ENCODE peak calls at places on chromosome 15, in seven cellular contexts. One of them, this sample, is unnamed.

GRCh38 chr15:57607570-57608000 is 15.9 kb downstream of the MYZAP start:
- DNase-seq in HS-27A: peak
- DNase-seq in hepatocyte: peak
- DNase-seq in stimulated activated CD4-positive, alpha-beta T cell treated with anti-CD3 and anti-CD28 coated beads, Interleukin-4, amount 100 ng/mL, for 4 hours: no peak
- DNase-seq in activated CD8-positive, alpha-beta T cell treated with anti-CD3 and anti-CD28 coated beads for 36 hours: no peak
- DNase-seq in activated T-cell treated with anti-CD3 and anti-CD28 coated beads, Interleukin-2, amount 50 U/mL, for 24 hours: no peak
- DNase-seq in Jurkat, Clone E6-1: no peak
- DNase-seq in this sample: no peak

GRCh38 chr15:67762610-67763368 is 62.5 kb upstream of the SKOR1 start:
- DNase-seq in hepatocyte: no peak
- DNase-seq in HS-27A: no peak
- DNase-seq in stimulated activated CD4-positive, alpha-beta T cell treated with anti-CD3 and anti-CD28 coated beads, Interleukin-4, amount 100 ng/mL, for 4 hours: peak
- DNase-seq in Jurkat, Clone E6-1: peak
- DNase-seq in activated T-cell treated with anti-CD3 and anti-CD28 coated beads, Interleukin-2, amount 50 U/mL, for 24 hours: peak
- DNase-seq in activated CD8-positive, alpha-beta T cell treated with anti-CD3 and anti-CD28 coated beads for 36 hours: peak
- DNase-seq in this sample: no peak

GRCh38 chr15:92617197-92618037 is 38.2 kb downstream of the FAM174B start:
- DNase-seq in hepatocyte: peak
- DNase-seq in stimulated activated CD4-positive, alpha-beta T cell treated with anti-CD3 and anti-CD28 coated beads, Interleukin-4, amount 100 ng/mL, for 4 hours: no peak
- DNase-seq in activated T-cell treated with anti-CD3 and anti-CD28 coated beads, Interleukin-2, amount 50 U/mL, for 24 hours: no peak
- DNase-seq in activated CD8-positive, alpha-beta T cell treated with anti-CD3 and anti-CD28 coated beads for 36 hours: no peak
- DNase-seq in HS-27A: no peak
- DNase-seq in Jurkat, Clone E6-1: no peak
- DNase-seq in this sample: no peak

GRCh38 chr15:42065478-42065877 is 28.9 kb downstream of the PLA2G4D start:
- DNase-seq in hepatocyte: peak
- DNase-seq in Jurkat, Clone E6-1: no peak
- DNase-seq in HS-27A: no peak
- DNase-seq in activated CD8-positive, alpha-beta T cell treated with anti-CD3 and anti-CD28 coated beads for 36 hours: no peak
- DNase-seq in stimulated activated CD4-positive, alpha-beta T cell treated with anti-CD3 and anti-CD28 coated beads, Interleukin-4, amount 100 ng/mL, for 4 hours: no peak
- DNase-seq in activated T-cell treated with anti-CD3 and anti-CD28 coated beads, Interleukin-2, amount 50 U/mL, for 24 hours: no peak
- DNase-seq in this sample: no peak

GRCh38 chr15:23642413-23643044 is 5.1 kb downstream of the MAGEL2 start:
- DNase-seq in Jurkat, Clone E6-1: peak
- DNase-seq in activated T-cell treated with anti-CD3 and anti-CD28 coated beads, Interleukin-2, amount 50 U/mL, for 24 hours: peak
- DNase-seq in HS-27A: peak
- DNase-seq in activated CD8-positive, alpha-beta T cell treated with anti-CD3 and anti-CD28 coated beads for 36 hours: peak
- DNase-seq in hepatocyte: peak
- DNase-seq in stimulated activated CD4-positive, alpha-beta T cell treated with anti-CD3 and anti-CD28 coated beads, Interleukin-4, amount 100 ng/mL, for 4 hours: no peak
- DNase-seq in this sample: peak

GRCh38 chr15:36896949-36897348 is 203.4 kb downstream of the MEIS2 start:
- DNase-seq in HS-27A: no peak
- DNase-seq in activated T-cell treated with anti-CD3 and anti-CD28 coated beads, Interleukin-2, amount 50 U/mL, for 24 hours: no peak
- DNase-seq in Jurkat, Clone E6-1: no peak
- DNase-seq in hepatocyte: no peak
- DNase-seq in stimulated activated CD4-positive, alpha-beta T cell treated with anti-CD3 and anti-CD28 coated beads, Interleukin-4, amount 100 ng/mL, for 4 hours: no peak
- DNase-seq in activated CD8-positive, alpha-beta T cell treated with anti-CD3 and anti-CD28 coated beads for 36 hours: no peak
- DNase-seq in this sample: no peak

GRCh38 chr15:72288796-72289596 is 16.6 kb upstream of the PARP6 start:
- DNase-seq in activated CD8-positive, alpha-beta T cell treated with anti-CD3 and anti-CD28 coated beads for 36 hours: no peak
- DNase-seq in activated T-cell treated with anti-CD3 and anti-CD28 coated beads, Interleukin-2, amount 50 U/mL, for 24 hours: no peak
- DNase-seq in hepatocyte: no peak
- DNase-seq in HS-27A: no peak
- DNase-seq in stimulated activated CD4-positive, alpha-beta T cell treated with anti-CD3 and anti-CD28 coated beads, Interleukin-4, amount 100 ng/mL, for 4 hours: no peak
- DNase-seq in Jurkat, Clone E6-1: no peak
- DNase-seq in this sample: no peak

GRCh38 chr15:71114887-71115566 is at the start of gene THSD4:
- DNase-seq in activated T-cell treated with anti-CD3 and anti-CD28 coated beads, Interleukin-2, amount 50 U/mL, for 24 hours: peak
- DNase-seq in Jurkat, Clone E6-1: peak
- DNase-seq in hepatocyte: peak
- DNase-seq in stimulated activated CD4-positive, alpha-beta T cell treated with anti-CD3 and anti-CD28 coated beads, Interleukin-4, amount 100 ng/mL, for 4 hours: peak
- DNase-seq in activated CD8-positive, alpha-beta T cell treated with anti-CD3 and anti-CD28 coated beads for 36 hours: peak
- DNase-seq in HS-27A: no peak
- DNase-seq in this sample: peak

GRCh38 chr15:69755571-69756310 is 303.1 kb downstream of the RPLP1 start:
- DNase-seq in activated CD8-positive, alpha-beta T cell treated with anti-CD3 and anti-CD28 coated beads for 36 hours: peak
- DNase-seq in activated T-cell treated with anti-CD3 and anti-CD28 coated beads, Interleukin-2, amount 50 U/mL, for 24 hours: peak
- DNase-seq in Jurkat, Clone E6-1: peak
- DNase-seq in stimulated activated CD4-positive, alpha-beta T cell treated with anti-CD3 and anti-CD28 coated beads, Interleukin-4, amount 100 ng/mL, for 4 hours: peak
- DNase-seq in HS-27A: no peak
- DNase-seq in hepatocyte: no peak
- DNase-seq in this sample: no peak

GRCh38 chr15:44530653-44531052 is 6.3 kb upstream of the EIF3J start:
- DNase-seq in Jurkat, Clone E6-1: no peak
- DNase-seq in hepatocyte: no peak
- DNase-seq in activated T-cell treated with anti-CD3 and anti-CD28 coated beads, Interleukin-2, amount 50 U/mL, for 24 hours: no peak
- DNase-seq in stimulated activated CD4-positive, alpha-beta T cell treated with anti-CD3 and anti-CD28 coated beads, Interleukin-4, amount 100 ng/mL, for 4 hours: no peak
- DNase-seq in HS-27A: no peak
- DNase-seq in activated CD8-positive, alpha-beta T cell treated with anti-CD3 and anti-CD28 coated beads for 36 hours: no peak
- DNase-seq in this sample: no peak

GRCh38 chr15:76175442-76175841 is 115.7 kb downstream of the TMEM266 start:
- DNase-seq in stimulated activated CD4-positive, alpha-beta T cell treated with anti-CD3 and anti-CD28 coated beads, Interleukin-4, amount 100 ng/mL, for 4 hours: no peak
- DNase-seq in activated CD8-positive, alpha-beta T cell treated with anti-CD3 and anti-CD28 coated beads for 36 hours: no peak
- DNase-seq in HS-27A: no peak
- DNase-seq in hepatocyte: no peak
- DNase-seq in activated T-cell treated with anti-CD3 and anti-CD28 coated beads, Interleukin-2, amount 50 U/mL, for 24 hours: no peak
- DNase-seq in Jurkat, Clone E6-1: no peak
- DNase-seq in this sample: no peak

GRCh38 chr15:77864211-77865105 is 213.1 kb downstream of the TBC1D2B start:
- DNase-seq in Jurkat, Clone E6-1: no peak
- DNase-seq in stimulated activated CD4-positive, alpha-beta T cell treated with anti-CD3 and anti-CD28 coated beads, Interleukin-4, amount 100 ng/mL, for 4 hours: no peak
- DNase-seq in activated CD8-positive, alpha-beta T cell treated with anti-CD3 and anti-CD28 coated beads for 36 hours: no peak
- DNase-seq in activated T-cell treated with anti-CD3 and anti-CD28 coated beads, Interleukin-2, amount 50 U/mL, for 24 hours: no peak
- DNase-seq in hepatocyte: no peak
- DNase-seq in HS-27A: no peak
- DNase-seq in this sample: no peak

GRCh38 chr15:90870354-90871096 is 2.1 kb downstream of the FURIN start:
- DNase-seq in stimulated activated CD4-positive, alpha-beta T cell treated with anti-CD3 and anti-CD28 coated beads, Interleukin-4, amount 100 ng/mL, for 4 hours: no peak
- DNase-seq in HS-27A: no peak
- DNase-seq in activated T-cell treated with anti-CD3 and anti-CD28 coated beads, Interleukin-2, amount 50 U/mL, for 24 hours: no peak
- DNase-seq in hepatocyte: no peak
- DNase-seq in Jurkat, Clone E6-1: peak
- DNase-seq in activated CD8-positive, alpha-beta T cell treated with anti-CD3 and anti-CD28 coated beads for 36 hours: no peak
- DNase-seq in this sample: no peak